ENCODE peak calls at places on chromosome 20, in seven cellular contexts. R is mesendoderm, V is mesenchymal stem cell, H is neuronal stem cell, A is H9, P is IMR-90, D is trophoblast cell. Q is an unnamed sample.
A peak's percentile ranks its signal among the peaks of the same experiment; 100 is the strongest.

GRCh38 chr20:61056627-61057312 is 195.3 kb upstream of the CDH4 start:
- DNase-seq in R (no peak), V (no peak), H (no peak), A (no peak), P (no peak), D (no peak), Q (no peak)

GRCh38 chr20:61331542-61331941 is 79.5 kb downstream of the CDH4 start:
- DNase-seq in R (peak; percentile 40), V (no peak), H (no peak), A (peak; percentile 57), P (no peak), D (no peak), Q (no peak)

GRCh38 chr20:57672164-57672563 is 37.7 kb downstream of the PMEPA1 start:
- DNase-seq in R (no peak), V (no peak), H (no peak), A (no peak), P (peak; percentile 10), D (no peak), Q (no peak)

GRCh38 chr20:9912858-9913434 is 74.1 kb upstream of the PAK5 start:
- DNase-seq in R (peak; percentile 52), V (peak; percentile 35), H (peak; percentile 12), A (peak; percentile 45), P (peak; percentile 42), D (peak; percentile 3), Q (no peak)

GRCh38 chr20:57653546-57653900 is 33.3 kb upstream of the ZBP1 start:
- DNase-seq in R (no peak), V (no peak), H (no peak), A (no peak), P (no peak), D (no peak), Q (no peak)

GRCh38 chr20:17570347-17571152 is 675 bp downstream of the DSTN start:
- DNase-seq in R (peak; percentile 79), V (peak; percentile 67), H (peak; percentile 64), A (peak; percentile 48), P (peak; percentile 33), D (peak; percentile 40), Q (peak; percentile 64)

GRCh38 chr20:40506567-40506966 is 182.5 kb downstream of the MAFB start:
- DNase-seq in R (peak; percentile 68), V (peak; percentile 97), H (no peak), A (no peak), P (peak; percentile 80), D (peak; percentile 85), Q (no peak)

GRCh38 chr20:35311409-35311808 is 19.2 kb upstream of the FAM83C start:
- DNase-seq in R (peak; percentile 58), V (no peak), H (no peak), A (peak; percentile 49), P (peak; percentile 77), D (no peak), Q (no peak)

GRCh38 chr20:58073945-58074920 is 154.2 kb downstream of the ANKRD60 start:
- DNase-seq in R (peak; percentile 23), V (no peak), H (no peak), A (no peak), P (no peak), D (no peak), Q (no peak)

GRCh38 chr20:3521852-3522740 is 51.3 kb downstream of the ATRN start:
- DNase-seq in R (no peak), V (no peak), H (no peak), A (no peak), P (no peak), D (no peak), Q (no peak)

GRCh38 chr20:60078351-60079250 is 120.4 kb downstream of the CDH26 start:
- DNase-seq in R (peak; percentile 70), V (no peak), H (no peak), A (no peak), P (no peak), D (no peak), Q (no peak)

GRCh38 chr20:8860011-8860495 is 208.8 kb upstream of the PLCB4 start:
- DNase-seq in R (no peak), V (peak; percentile 61), H (no peak), A (no peak), P (peak; percentile 98), D (no peak), Q (no peak)

GRCh38 chr20:3406481-3407425 is 716 bp downstream of the DNAAF9 start:
- DNase-seq in R (peak; percentile 49), V (peak; percentile 73), H (peak; percentile 35), A (peak; percentile 37), P (peak; percentile 40), D (no peak), Q (no peak)

GRCh38 chr20:46646659-46647380 is 4.4 kb downstream of the SLC13A3 start:
- DNase-seq in R (no peak), V (no peak), H (no peak), A (no peak), P (peak; percentile 37), D (no peak), Q (no peak)

GRCh38 chr20:21505810-21506530 is 7.9 kb downstream of the NKX2-2 start:
- DNase-seq in R (peak; percentile 72), V (no peak), H (peak; percentile 73), A (peak; percentile 73), P (peak; percentile 20), D (no peak), Q (no peak)

GRCh38 chr20:7722564-7722963 is 217.7 kb downstream of the HAO1 start:
- DNase-seq in R (no peak), V (no peak), H (no peak), A (no peak), P (no peak), D (no peak), Q (no peak)

GRCh38 chr20:8428988-8429387 is 296.9 kb downstream of the PLCB1 start:
- DNase-seq in R (no peak), V (no peak), H (no peak), A (no peak), P (no peak), D (no peak), Q (no peak)

DNA sequence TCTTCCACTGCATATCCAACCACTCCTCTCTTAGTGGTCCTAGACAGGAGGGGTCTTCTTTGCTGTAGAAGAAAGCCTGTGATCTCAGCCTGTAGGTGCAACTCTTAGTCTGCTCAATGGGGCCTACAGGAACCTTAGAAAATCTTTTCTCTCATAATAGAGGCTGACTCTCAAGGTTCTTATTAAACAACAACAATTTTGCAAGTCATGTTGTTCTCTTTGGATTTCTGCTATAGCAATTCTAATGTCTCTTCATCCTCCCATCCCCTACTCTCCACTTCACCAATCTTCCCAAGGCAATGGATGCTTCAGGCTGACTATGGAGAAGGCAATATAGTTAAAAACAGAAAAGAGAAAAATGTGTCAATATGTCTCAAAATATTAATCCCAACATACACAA is 40.8 kb upstream of the SPTLC3 start:
- DNase-seq in R (no peak), V (no peak), H (no peak), A (no peak), P (no peak), D (no peak), Q (no peak)
- H3K18ac ChIP-seq in R (no peak overlapping the region), V (no peak overlapping the region), H (no peak overlapping the region), A (no peak overlapping the region), P (no peak overlapping the region), D (no peak overlapping the region), Q (no peak overlapping the region)

DNA sequence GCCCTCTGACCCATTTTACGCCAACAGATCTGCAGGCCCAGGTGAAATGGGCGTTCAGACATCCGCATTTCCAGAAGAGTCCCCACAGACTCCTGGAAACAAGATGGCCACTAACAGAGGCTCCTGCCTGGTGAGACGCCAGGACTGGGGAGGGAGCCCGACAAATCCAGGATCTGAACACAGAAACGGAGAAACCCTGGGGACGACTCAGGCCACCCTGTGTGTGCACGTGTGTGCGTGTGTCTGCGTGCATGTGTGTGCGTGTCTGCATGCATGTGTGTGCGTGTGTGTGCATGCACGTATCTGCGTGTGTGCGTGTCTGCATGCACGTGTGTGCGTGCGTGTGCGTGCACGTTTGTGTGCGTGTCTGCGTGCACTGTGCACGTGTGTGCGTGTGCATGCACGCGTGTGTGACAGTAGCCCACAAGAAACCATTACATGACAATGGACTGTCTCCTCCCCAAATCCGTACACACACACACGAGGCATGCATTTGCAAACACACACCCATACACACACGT is 24.9 kb downstream of the CHRNA4 start:
- DNase-seq in R (no peak), V (no peak), H (no peak), A (no peak), P (no peak), D (no peak), Q (no peak)
- H3K18ac ChIP-seq in R (no peak overlapping the region), V (no peak overlapping the region), H (peak overlapping the region; percentile 59), A (no peak overlapping the region), P (no peak overlapping the region), D (no peak overlapping the region), Q (no peak overlapping the region)

DNA sequence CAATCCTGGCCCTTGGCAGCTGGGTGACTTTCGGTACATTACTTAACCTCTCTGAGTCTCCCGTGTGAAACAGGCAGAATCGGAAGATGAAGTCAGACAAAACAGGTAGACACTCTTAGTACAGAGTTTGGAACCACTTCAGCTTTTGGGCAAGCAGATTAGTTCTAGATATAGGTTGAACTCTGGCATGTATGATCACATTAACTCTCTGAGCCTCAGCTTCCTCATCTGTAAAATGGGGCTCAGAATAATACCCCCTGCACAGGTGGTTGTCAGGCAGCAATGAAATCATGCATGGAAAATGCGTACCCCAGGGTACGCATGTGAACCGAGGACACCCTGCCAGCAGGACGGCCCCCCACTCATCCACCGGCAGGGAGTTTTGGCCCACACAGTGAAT is 87.7 kb downstream of the KCNB1 start:
- DNase-seq in R (no peak), V (no peak), H (no peak), A (no peak), P (no peak), D (no peak), Q (no peak)
- H3K18ac ChIP-seq in R (no peak overlapping the region), V (no peak overlapping the region), H (no peak overlapping the region), A (no peak overlapping the region), P (no peak overlapping the region), D (no peak overlapping the region), Q (no peak overlapping the region)

DNA sequence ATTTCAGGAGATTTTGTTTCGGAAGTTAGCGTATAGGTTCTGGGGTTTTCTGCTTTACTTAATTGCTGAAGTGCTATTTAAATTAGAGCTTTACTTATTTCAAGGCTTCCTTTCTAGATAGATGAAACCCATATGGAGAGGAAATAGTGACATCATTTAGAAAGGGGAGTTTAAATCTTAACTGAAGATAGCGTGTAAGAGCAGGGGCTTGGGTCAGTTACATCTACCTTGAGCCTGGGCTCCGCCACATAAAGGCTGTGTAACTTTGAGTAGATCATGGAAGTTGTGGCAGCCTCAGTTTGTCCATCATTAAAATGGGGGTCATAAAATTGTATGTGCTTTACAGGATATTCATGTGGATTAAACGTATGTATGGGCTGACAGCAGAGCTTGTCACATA is 4.7 kb downstream of the CDS2 start:
- DNase-seq in R (no peak), V (no peak), H (no peak), A (no peak), P (no peak), D (no peak), Q (no peak)
- H3K18ac ChIP-seq in R (no peak overlapping the region), V (no peak overlapping the region), H (no peak overlapping the region), A (no peak overlapping the region), P (peak overlapping the region; percentile 8), D (no peak overlapping the region), Q (no peak overlapping the region)

GRCh38 chr20:2002365-2002764 is 8.5 kb upstream of the PDYN start:
- DNase-seq in R (no peak), V (no peak), H (no peak), A (peak; percentile 7), P (no peak), D (no peak), Q (no peak)
- H3K18ac ChIP-seq in R (no peak overlapping the region), V (no peak overlapping the region), H (no peak overlapping the region), A (no peak overlapping the region), P (no peak overlapping the region), D (no peak overlapping the region), Q (no peak overlapping the region)

Q was measured in H1.